ENCODE peak calls at places on chromosomes 6 and 20, in four cellular contexts. N is GM12878, I is A549, K is K562. T is an unnamed sample.

GRCh38 chr6:168417660-168418059 is 23.3 kb upstream of the SMOC2 start:
- DNase-seq in I (no peak), N (no peak), K (no peak), T (no peak)

GRCh38 chr6:41162687-41163418 is at the start of gene TREM2:
- DNase-seq in K (no peak), N (no peak), I (no peak), T (no peak)

GRCh38 chr6:43856005-43856765 is 86.2 kb downstream of the VEGFA start:
- DNase-seq in K (peak), I (peak), N (no peak), T (peak)

GRCh38 chr20:10671850-10672578 is 1.8 kb downstream of the JAG1 start:
- DNase-seq in I (no peak), N (no peak), K (peak), T (no peak)

GRCh38 chr20:47146703-47147102 is 209.8 kb downstream of the ZMYND8 start:
- DNase-seq in I (no peak), K (no peak), N (no peak), T (peak)

GRCh38 chr6:139531716-139532115 is 157.3 kb upstream of the CITED2 start:
- DNase-seq in I (no peak), K (no peak), N (no peak), T (no peak)

GRCh38 chr6:722608-723007 is 29.7 kb upstream of the EXOC2 start:
- DNase-seq in K (no peak), N (no peak), I (no peak), T (no peak)

GRCh38 chr6:30542404-30542725 is 13.9 kb downstream of the GNL1 start:
- DNase-seq in I (no peak), N (no peak), K (no peak), T (no peak)

GRCh38 chr6:97361286-97361685 is 78.3 kb upstream of the MMS22L start:
- DNase-seq in N (no peak), I (no peak), K (no peak), T (peak)

GRCh38 chr20:59948828-59949720 is 8.9 kb downstream of the FAM217B start:
- DNase-seq in I (no peak), K (no peak), N (no peak), T (peak)

GRCh38 chr20:64193058-64193457 is 28.8 kb downstream of the MYT1 start:
- DNase-seq in N (no peak), I (no peak), K (no peak), T (no peak)

GRCh38 chr6:56807992-56808342 is 146.9 kb upstream of the BEND6 start:
- DNase-seq in I (no peak), K (no peak), N (no peak), T (no peak)

GRCh38 chr6:98498359-98498758 is 336.0 kb upstream of the POU3F2 start:
- DNase-seq in N (no peak), I (no peak), K (no peak), T (no peak)

GRCh38 chr20:19269737-19270325 is 57.4 kb downstream of the SLC24A3 start:
- DNase-seq in I (no peak), N (no peak), K (no peak), T (no peak)

GRCh38 chr6:150145830-150146229 is 3.0 kb downstream of the PPP1R14C start:
- DNase-seq in N (no peak), K (no peak), I (no peak), T (no peak)

GRCh38 chr6:17525637-17526036 is 74.5 kb upstream of the FAM8A1 start:
- DNase-seq in K (no peak), N (no peak), I (no peak), T (no peak)

GRCh38 chr20:34990661-34991214 is 35.1 kb downstream of the MYH7B start:
- DNase-seq in N (no peak), K (no peak), I (no peak), T (no peak)

GRCh38 chr6:11413112-11413687 is 124.3 kb upstream of the TMEM170B start:
- DNase-seq in N (no peak), K (no peak), I (no peak), T (no peak)

GRCh38 chr20:2538931-2539330 is 2.6 kb downstream of the TMC2 start:
- DNase-seq in N (no peak), I (no peak), K (no peak), T (no peak)

GRCh38 chr6:148617522-148617921 is 129.3 kb upstream of the UST start:
- DNase-seq in N (no peak), K (no peak), I (no peak), T (no peak)

GRCh38 chr6:152459245-152459644 is 177.9 kb downstream of the SYNE1 start:
- DNase-seq in K (no peak), N (no peak), I (no peak), T (no peak)

GRCh38 chr6:72689107-72689954 is 67.5 kb downstream of the KCNQ5 start:
- DNase-seq in K (no peak), I (no peak), N (peak), T (no peak)

GRCh38 chr20:4152696-4153235 is 137.4 kb upstream of the RNF24 start:
- DNase-seq in I (no peak), N (no peak), K (no peak), T (no peak)

GRCh38 chr6:37547564-37548061 is 47.9 kb upstream of the CCDC167 start:
- DNase-seq in I (no peak), N (no peak), K (no peak), T (no peak)

GRCh38 chr6:156618600-156619205 is 158.5 kb upstream of the ARID1B start:
- DNase-seq in N (no peak), I (no peak), K (no peak), T (no peak)

GRCh38 chr6:165821754-165822153 is 158.7 kb upstream of the PDE10A start:
- DNase-seq in K (no peak), N (no peak), I (no peak), T (no peak)

GRCh38 chr6:161237176-161237575 is 36.7 kb downstream of the AGPAT4 start:
- DNase-seq in K (no peak), N (no peak), I (no peak), T (no peak)

GRCh38 chr6:130666796-130667195 is 160.4 kb upstream of the SMLR1 start:
- DNase-seq in K (no peak), N (no peak), I (no peak), T (no peak)

GRCh38 chr6:128964233-128964755 is 81.4 kb downstream of the LAMA2 start:
- DNase-seq in K (no peak), N (no peak), I (no peak), T (no peak)

GRCh38 chr20:50246367-50247195 is 56.0 kb downstream of the CEBPB start:
- DNase-seq in K (no peak), N (no peak), I (no peak), T (no peak)
- TF ChIP-seq POLR2AphosphoS2 in K (no peak), N (no peak), I (no peak), T (no peak)

GRCh38 chr20:7285918-7286556 is 518.6 kb downstream of the BMP2 start:
- DNase-seq in N (peak), I (peak), K (peak), T (peak)
- TF ChIP-seq POLR2AphosphoS2 in N (no peak), I (no peak), K (no peak), T (no peak)

GRCh38 chr20:37142708-37143107 is 36.4 kb upstream of the RPN2 start:
- DNase-seq in I (no peak), K (no peak), N (no peak), T (no peak)
- TF ChIP-seq POLR2AphosphoS2 in I (no peak), K (no peak), N (no peak), T (no peak)

GRCh38 chr6:6758546-6758914 is 170.0 kb downstream of the LY86 start:
- DNase-seq in N (no peak), K (no peak), I (no peak), T (no peak)

GRCh38 chr6:6753301-6753700 is 164.8 kb downstream of the LY86 start:
- DNase-seq in N (no peak), I (no peak), K (no peak), T (no peak)

GRCh38 chr6:6760054-6760453 is 171.5 kb downstream of the LY86 start:
- DNase-seq in K (no peak), N (no peak), I (no peak), T (no peak)

GRCh38 chr6:6764764-6765434 is 176.4 kb downstream of the LY86 start:
- DNase-seq in K (no peak), N (no peak), I (no peak), T (no peak)

DNA sequence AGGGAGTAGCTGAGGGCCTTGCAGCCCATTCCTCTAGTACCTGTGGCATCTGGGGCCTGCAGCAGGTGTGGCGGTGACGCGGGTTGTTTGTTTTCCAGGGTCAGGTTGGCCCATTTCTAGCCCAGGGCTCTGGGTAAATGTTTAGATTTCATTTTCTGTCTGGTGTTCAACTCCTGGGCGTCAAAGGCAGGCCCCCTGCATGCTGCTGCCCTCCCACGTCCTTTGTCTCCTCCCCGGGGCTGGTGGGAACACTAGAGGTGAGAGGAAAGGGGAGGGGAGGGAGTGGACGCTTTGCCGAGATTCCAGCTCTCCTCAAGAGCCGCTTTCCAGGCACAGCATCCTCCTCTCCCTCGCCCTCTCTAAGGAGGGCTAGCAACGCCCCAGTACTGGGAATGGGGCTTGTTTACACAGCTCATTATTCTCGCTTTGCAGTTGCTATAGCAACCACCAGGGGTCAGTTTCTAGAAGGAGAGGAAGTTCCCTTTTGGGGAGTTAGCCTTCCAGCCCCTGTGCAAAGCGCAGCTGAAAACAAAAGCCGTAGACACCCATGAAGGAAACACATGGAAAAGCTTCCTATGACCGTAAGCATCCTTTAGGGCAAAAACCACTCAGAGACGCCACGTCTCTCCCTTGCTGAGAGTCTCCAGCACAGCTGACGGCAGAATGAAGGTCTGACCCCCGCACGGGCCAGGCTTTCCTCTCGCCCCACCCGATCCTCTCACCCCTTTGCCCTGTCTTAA is 170.6 kb downstream of the LY86 start:
- DNase-seq in I (peak), N (peak), K (peak), T (peak)
- TF ChIP-seq POLR2AphosphoS2 in I (no peak), N (no peak), K (no peak), T (no peak)

GRCh38 chr20:49431345-49431744 is 51.1 kb downstream of the KCNB1 start:
- DNase-seq in K (no peak), I (no peak), N (no peak), T (no peak)

GRCh38 chr20:49430320-49430719 is 52.1 kb downstream of the KCNB1 start:
- DNase-seq in N (no peak), I (no peak), K (no peak), T (no peak)

GRCh38 chr20:49435639-49436038 is 46.8 kb downstream of the KCNB1 start:
- DNase-seq in N (no peak), I (no peak), K (no peak), T (no peak)

GRCh38 chr20:49432562-49432961 is 49.9 kb downstream of the KCNB1 start:
- DNase-seq in K (no peak), N (no peak), I (no peak), T (no peak)

GRCh38 chr20:49433387-49433786 is 49.1 kb downstream of the KCNB1 start:
- DNase-seq in K (no peak), N (no peak), I (no peak), T (no peak)
- TF ChIP-seq POLR2AphosphoS2 in K (no peak), N (no peak), I (no peak), T (no peak)

GRCh38 chr20:23156842-23157423 is 70.8 kb upstream of the CD93 start:
- DNase-seq in N (no peak), I (no peak), K (no peak), T (no peak)
- TF ChIP-seq POLR2AphosphoS2 in N (no peak), I (no peak), K (no peak), T (no peak)

GRCh38 chr6:13120483-13121482 is 207.6 kb downstream of the TBC1D7 start:
- DNase-seq in K (no peak), N (no peak), I (no peak), T (no peak)
- TF ChIP-seq POLR2AphosphoS2 in K (no peak), N (no peak), I (no peak), T (no peak)

DNA sequence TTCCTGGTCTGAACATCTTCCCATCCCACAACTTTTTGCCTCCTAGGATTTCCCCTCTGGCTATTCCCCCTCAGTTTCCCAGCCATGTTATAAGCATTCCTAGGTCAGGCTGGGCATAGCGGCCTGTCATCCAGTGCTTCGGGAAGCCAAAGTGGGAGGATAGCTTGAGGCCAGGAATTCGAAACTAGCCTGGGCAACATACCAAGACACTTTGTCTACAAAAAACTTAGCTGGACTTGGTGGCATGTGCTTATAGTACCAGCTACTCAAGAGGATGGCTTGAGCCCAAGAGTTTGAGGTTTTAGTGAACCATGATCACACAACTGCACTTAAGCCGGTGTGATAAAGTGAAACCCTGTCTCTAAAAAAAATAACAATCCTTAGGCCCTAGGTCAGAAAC is 447.4 kb downstream of the KIF16B start:
- DNase-seq in N (no peak), K (no peak), I (no peak), T (no peak)
- TF ChIP-seq POLR2AphosphoS2 in N (no peak), K (no peak), I (no peak), T (no peak)

T was measured in HepG2.